ENCODE peak calls at places on chromosomes 6 and 20, in ten cellular contexts. O is hippocampal formation; T is T-helper 2 cell; Y is pulmonary artery endothelial cell; L is anterior cingulate cortex; R is kidney epithelial cell; S is NCI-H1105; Q is bronchial epithelial cell; E is activated T-cell treated with anti-CD3 and anti-CD28 coated beads, Interleukin-2, amount 50 U/mL, for 4 hours; A is ELR. N is an unnamed sample.

GRCh38 chr20:41086402-41087324 is 50.7 kb upstream of the PLCG1 start:
- DNase-seq in T (no peak), L (no peak), Q (no peak), O (no peak), A (no peak), R (no peak), S (peak; percentile 95), E (no peak), Y (no peak), N (no peak)

GRCh38 chr20:59462249-59462648 is 142.1 kb upstream of the PHACTR3 start:
- DNase-seq in S (no peak), T (no peak), L (no peak), O (no peak), R (no peak), Y (no peak), E (no peak), Q (no peak), A (no peak), N (no peak)

GRCh38 chr20:37864275-37864674 is 38.7 kb upstream of the VSTM2L start:
- DNase-seq in R (no peak), T (no peak), L (no peak), A (no peak), Q (no peak), E (no peak), Y (no peak), O (no peak), S (no peak), N (no peak)

GRCh38 chr20:8909596-8909995 is 159.3 kb upstream of the PLCB4 start:
- DNase-seq in T (no peak), S (no peak), O (no peak), A (peak; percentile 13), Q (peak; percentile 9), R (no peak), Y (no peak), L (no peak), E (no peak), N (no peak)

GRCh38 chr6:32865724-32866443 is 11.9 kb downstream of the PSMB9 start:
- DNase-seq in T (no peak), S (no peak), L (no peak), Y (no peak), O (no peak), R (no peak), A (no peak), E (no peak), Q (no peak), N (no peak)

GRCh38 chr6:125868252-125868651 is 77.5 kb downstream of the NCOA7 start:
- DNase-seq in O (no peak), T (no peak), S (no peak), Q (peak; percentile 35), R (no peak), Y (no peak), L (no peak), A (peak; percentile 43), E (no peak), N (no peak)

GRCh38 chr6:127462391-127462790 is 3.2 kb upstream of the KIAA0408 start:
- DNase-seq in R (no peak), L (no peak), S (no peak), O (no peak), T (no peak), A (peak; percentile 31), Q (no peak), Y (no peak), E (no peak), N (no peak)

GRCh38 chr20:9200620-9201019 is 131.7 kb downstream of the PLCB4 start:
- DNase-seq in L (no peak), R (no peak), T (no peak), E (no peak), S (no peak), O (no peak), A (peak; percentile 93), Y (no peak), Q (peak; percentile 38), N (no peak)

GRCh38 chr6:54846243-54846856 is at the start of gene FAM83B:
- DNase-seq in T (no peak), S (peak; percentile 62), Y (no peak), L (no peak), O (no peak), A (no peak), Q (peak; percentile 96), E (no peak), R (no peak), N (no peak)

GRCh38 chr6:169070506-169071176 is 183.0 kb downstream of the THBS2 start:
- DNase-seq in S (no peak), A (peak; percentile 99), E (no peak), O (no peak), Y (no peak), L (no peak), Q (peak; percentile 80), T (no peak), R (peak; percentile 97), N (peak; percentile 87)

GRCh38 chr6:16555550-16555949 is 205.7 kb downstream of the ATXN1 start:
- DNase-seq in L (no peak), R (no peak), O (no peak), T (no peak), E (no peak), Y (no peak), A (no peak), Q (no peak), S (no peak), N (no peak)

GRCh38 chr6:159761135-159761872 is 541 bp upstream of the ACAT2 start:
- DNase-seq in Q (peak; percentile 17), R (no peak), T (no peak), A (peak; percentile 47), E (peak; percentile 12), O (no peak), Y (no peak), L (no peak), S (peak; percentile 42), N (peak; percentile 57)

N was measured in SJCRH30.